ENCODE peak calls at places on chromosomes 16 and 17, in five cellular contexts. P, M, T, I and O are unnamed samples.

GRCh38 chr17:35087731-35088646 is 24.5 kb upstream of the RFFL start:
- DNase-seq in P (peak; percentile 42), M (peak; percentile 84), T (peak; percentile 82), I (peak; percentile 84), O (no peak)

GRCh38 chr17:52298881-52299280 is 140.4 kb upstream of the CA10 start:
- DNase-seq in P (no peak), I (no peak), M (no peak), T (no peak), O (no peak)

GRCh38 chr16:89118361-89119061 is 24.9 kb downstream of the ACSF3 start:
- DNase-seq in I (peak; percentile 78), T (no peak), M (no peak), P (peak; percentile 21), O (no peak)

GRCh38 chr17:30824002-30824355 is 513 bp downstream of the CRLF3 start:
- DNase-seq in P (peak; percentile 19), M (peak; percentile 35), I (no peak), T (no peak), O (no peak)

GRCh38 chr17:2796164-2797140 is at the start of gene RAP1GAP2:
- DNase-seq in I (peak; percentile 88), M (peak; percentile 73), P (no peak), T (peak; percentile 77), O (no peak)

GRCh38 chr17:49997256-49997735 is 2.3 kb upstream of the DLX3 start:
- DNase-seq in T (no peak), I (no peak), P (no peak), M (no peak), O (no peak)

GRCh38 chr17:82065638-82066303 is at the start of gene DUS1L:
- DNase-seq in T (peak; percentile 80), I (peak; percentile 91), P (peak; percentile 49), M (peak; percentile 51), O (no peak)

GRCh38 chr16:56350491-56351405 is 74.6 kb downstream of the AMFR start:
- DNase-seq in M (no peak), I (peak; percentile 53), T (peak; percentile 33), P (no peak), O (no peak)

GRCh38 chr17:58006563-58006923 is 503 bp downstream of the SRSF1 start:
- DNase-seq in M (peak; percentile 88), P (peak; percentile 70), T (peak; percentile 89), I (peak; percentile 91), O (peak; percentile 93)

GRCh38 chr17:12734852-12735430 is 54.4 kb upstream of the ARHGAP44 start:
- DNase-seq in M (no peak), I (no peak), P (no peak), T (no peak), O (no peak)

GRCh38 chr16:6548507-6548906 is 784.1 kb upstream of the RBFOX1 start:
- DNase-seq in T (no peak), M (no peak), P (no peak), I (no peak), O (no peak)

GRCh38 chr17:17088104-17088485 is 45.8 kb downstream of the MPRIP start:
- DNase-seq in I (no peak), P (no peak), M (no peak), T (peak; percentile 56), O (no peak)

GRCh38 chr16:28181557-28181914 is 30.2 kb downstream of the XPO6 start:
- DNase-seq in M (peak; percentile 33), P (peak; percentile 96), I (no peak), T (peak; percentile 69), O (no peak)

GRCh38 chr17:67718325-67718941 is 697 bp downstream of the NOL11 start:
- DNase-seq in T (no peak), M (no peak), I (no peak), P (peak; percentile 63), O (no peak)

GRCh38 chr17:77888242-77889134 is 70.0 kb upstream of the TNRC6C start:
- DNase-seq in T (peak; percentile 61), M (no peak), I (peak; percentile 25), P (peak; percentile 8), O (no peak)

GRCh38 chr17:80785477-80786178 is 206.0 kb upstream of the CHMP6 start:
- DNase-seq in P (peak; percentile 26), M (no peak), T (peak; percentile 36), I (no peak), O (no peak)
- H3K4me1 ChIP-seq in P (peaks cover 17% of the 10 kb centered on the region), M (peaks cover 12% of the 10 kb centered on the region), T (no peaks in the 10 kb centered on the region), I (peaks cover 18% of the 10 kb centered on the region), O (peaks cover 18% of the 10 kb centered on the region)

GRCh38 chr16:64051826-64052225 is 1070.0 kb downstream of the CDH11 start:
- DNase-seq in M (no peak), I (no peak), T (no peak), P (peak; percentile 3), O (no peak)
- TF ChIP-seq CTCF in M (no peak), I (no peak), T (no peak), P (peak; percentile 41), O (no peak)

DNA sequence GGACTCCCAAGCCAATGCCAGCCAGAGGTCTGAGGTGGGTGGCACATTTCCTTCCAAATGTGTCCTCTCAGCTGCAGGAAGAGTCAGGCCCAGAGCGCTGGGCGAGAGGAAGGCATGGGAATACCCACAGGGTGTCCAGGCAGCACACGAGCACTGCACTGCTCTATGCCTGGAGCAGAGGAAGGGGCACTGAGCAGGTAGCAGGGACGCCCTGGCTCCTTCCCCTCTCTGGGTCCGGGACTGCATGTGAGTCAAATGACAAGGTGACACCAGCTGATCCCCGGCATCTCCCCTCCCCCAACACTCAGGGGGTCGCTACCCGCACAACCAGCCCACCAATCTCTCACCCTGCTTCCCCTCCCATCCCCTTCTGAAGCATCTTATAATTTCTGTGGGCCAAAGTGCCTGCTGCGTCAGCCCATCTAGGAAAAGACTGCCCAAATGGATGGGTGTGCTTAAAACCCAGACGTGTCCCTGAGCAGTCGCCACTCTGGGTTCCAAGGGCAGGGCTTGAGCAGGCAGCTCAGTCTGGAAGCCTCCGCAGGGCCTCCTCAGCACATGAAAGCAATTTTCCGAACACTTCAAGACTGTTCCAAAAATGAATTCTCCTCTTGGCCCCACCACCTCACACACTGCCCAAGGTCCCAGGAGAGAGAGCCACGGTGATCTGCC is 12.0 kb upstream of the BCAR1 start:
- DNase-seq in P (no peak), I (no peak), T (peak; percentile 67), M (no peak), O (no peak)
- H3K4me1 ChIP-seq in P (peaks cover 44% of the 10 kb centered on the region), I (peaks cover 44% of the 10 kb centered on the region), T (no peaks in the 10 kb centered on the region), M (peaks cover 54% of the 10 kb centered on the region), O (peaks cover 76% of the 10 kb centered on the region)

DNA sequence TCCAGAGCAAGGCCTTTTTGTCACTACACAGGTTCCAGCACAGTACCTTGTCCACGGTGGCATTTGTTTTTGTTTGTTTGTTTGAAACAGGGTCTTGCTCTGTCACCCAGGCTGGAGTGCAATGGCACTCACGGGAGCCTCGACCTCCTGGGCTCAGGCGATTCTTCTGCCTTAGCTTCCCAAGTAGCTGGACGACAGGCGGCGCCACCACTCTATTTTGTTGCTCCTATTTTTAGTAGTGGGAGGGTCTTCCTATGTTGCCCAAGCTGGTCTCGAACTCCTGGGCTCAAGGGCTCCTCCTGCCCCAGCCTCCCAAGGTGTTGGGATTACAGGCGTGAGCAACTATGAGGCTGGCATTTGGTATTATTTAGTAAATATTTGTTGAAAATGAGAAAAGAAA is 10.3 kb downstream of the MRC2 start:
- DNase-seq in T (peak; percentile 36), M (no peak), I (no peak), P (no peak), O (no peak)
- TF ChIP-seq CTCF in T (no peak), M (no peak), I (no peak), P (no peak), O (no peak)

GRCh38 chr17:8964801-8965393 is 610 bp downstream of the PIK3R5 start:
- DNase-seq in I (peak; percentile 76), P (no peak), T (no peak), M (peak; percentile 35), O (no peak)
- H3K4me1 ChIP-seq in I (no peaks in the 10 kb centered on the region), P (no peaks in the 10 kb centered on the region), T (no peaks in the 10 kb centered on the region), M (peaks cover 4% of the 10 kb centered on the region), O (peaks cover 4% of the 10 kb centered on the region)

GRCh38 chr17:73267648-73268537 is 6.2 kb upstream of the CPSF4L start:
- DNase-seq in P (no peak), M (no peak), I (no peak), T (no peak), O (no peak)
- TF ChIP-seq CTCF in P (no peak), M (no peak), I (no peak), T (no peak), O (no peak)